ENCODE peak calls at places on chromosomes 1 and 21, in four cellular contexts. U is A549, X is K562, F is HepG2. A is an unnamed sample.

GRCh38 chr1:41456847-41457540 is 27.5 kb downstream of the EDN2 start:
- DNase-seq in F (no peak), U (no peak), X (no peak), A (no peak)

GRCh38 chr21:31366825-31367224 is 22.8 kb upstream of the TIAM1 start:
- DNase-seq in X (no peak), U (peak; percentile 4), F (no peak), A (no peak)

GRCh38 chr1:44723496-44724407 is 7.2 kb downstream of the RNU5D-1 start:
- DNase-seq in F (no peak), U (no peak), X (no peak), A (no peak)

GRCh38 chr1:201471772-201472171 is 2.8 kb upstream of the PHLDA3 start:
- DNase-seq in U (no peak), F (no peak), X (no peak), A (no peak)

GRCh38 chr1:14842891-14843290 is 244.4 kb downstream of the KAZN start:
- DNase-seq in X (no peak), U (no peak), F (no peak), A (no peak)

GRCh38 chr1:203621559-203622130 is 5.0 kb upstream of the ATP2B4 start:
- DNase-seq in U (no peak), X (no peak), F (no peak), A (no peak)

GRCh38 chr1:28122183-28122582 is 33.8 kb upstream of the EYA3 start:
- DNase-seq in X (no peak), F (no peak), U (no peak), A (no peak)

GRCh38 chr1:15116966-15117365 is 36.6 kb upstream of the TMEM51 start:
- DNase-seq in U (no peak), X (no peak), F (no peak), A (no peak)

GRCh38 chr1:165842363-165843129 is 15.1 kb downstream of the UCK2 start:
- DNase-seq in F (no peak), U (no peak), X (peak; percentile 95), A (no peak)

GRCh38 chr21:26320541-26320940 is 150.0 kb upstream of the APP start:
- DNase-seq in X (no peak), F (no peak), U (no peak), A (no peak)

GRCh38 chr1:224534731-224535130 is 81.4 kb upstream of the CNIH3 start:
- DNase-seq in F (no peak), X (no peak), U (no peak), A (no peak)

GRCh38 chr1:201552941-201553341 is 14.0 kb downstream of the NAV1 start:
- DNase-seq in F (no peak), U (no peak), X (no peak), A (no peak)

GRCh38 chr1:53520481-53520880 is 61.3 kb downstream of the DMRTB1 start:
- DNase-seq in X (no peak), F (no peak), U (no peak), A (no peak)

GRCh38 chr1:15168479-15168878 is 14.9 kb downstream of the TMEM51 start:
- DNase-seq in F (no peak), X (no peak), U (peak; percentile 86), A (no peak)

GRCh38 chr1:16441312-16441641 is 753 bp downstream of the NECAP2 start:
- DNase-seq in U (no peak), X (peak; percentile 46), F (no peak), A (no peak)

GRCh38 chr1:211601159-211601558 is 22.2 kb upstream of the SLC30A1 start:
- DNase-seq in X (no peak), F (no peak), U (no peak), A (no peak)

GRCh38 chr1:27868556-27868931 is 3.8 kb upstream of the THEMIS2 start:
- DNase-seq in F (no peak), X (peak; percentile 44), U (no peak), A (no peak)

GRCh38 chr1:9161963-9162362 is 33.1 kb upstream of the GPR157 start:
- DNase-seq in U (no peak), X (no peak), F (no peak), A (no peak)

GRCh38 chr1:214446772-214447556 is 104.4 kb downstream of the PTPN14 start:
- DNase-seq in U (peak; percentile 75), X (no peak), F (peak; percentile 85), A (peak; percentile 69)

GRCh38 chr1:36008546-36009197 is 75.2 kb upstream of the TEKT2 start:
- DNase-seq in U (peak; percentile 69), F (peak; percentile 12), X (no peak), A (no peak)

DNA sequence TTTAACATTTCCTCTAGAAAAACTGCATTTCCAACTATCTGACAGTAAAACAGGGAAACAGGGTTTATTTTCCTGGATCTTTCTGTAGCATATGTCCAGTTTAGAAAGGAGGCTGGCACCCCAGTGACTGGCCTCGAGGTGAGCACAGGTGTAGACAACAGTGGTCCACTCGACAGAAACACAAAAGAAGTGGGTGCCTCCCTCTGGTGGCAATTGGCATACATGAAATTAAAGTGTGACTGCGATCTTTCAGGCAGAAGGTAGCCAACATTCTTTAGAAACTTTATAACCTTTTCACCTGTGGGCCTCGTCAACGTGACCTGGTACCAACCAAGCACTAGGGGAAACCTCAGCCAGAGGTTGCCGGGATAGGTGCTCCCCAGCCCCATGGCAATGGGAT is 44.0 kb downstream of the PCP4 start:
- DNase-seq in F (no peak), X (peak; percentile 14), U (no peak), A (peak; percentile 28)
- TF ChIP-seq CTCF in F (no peak), X (no peak), U (no peak), A (no peak)

DNA sequence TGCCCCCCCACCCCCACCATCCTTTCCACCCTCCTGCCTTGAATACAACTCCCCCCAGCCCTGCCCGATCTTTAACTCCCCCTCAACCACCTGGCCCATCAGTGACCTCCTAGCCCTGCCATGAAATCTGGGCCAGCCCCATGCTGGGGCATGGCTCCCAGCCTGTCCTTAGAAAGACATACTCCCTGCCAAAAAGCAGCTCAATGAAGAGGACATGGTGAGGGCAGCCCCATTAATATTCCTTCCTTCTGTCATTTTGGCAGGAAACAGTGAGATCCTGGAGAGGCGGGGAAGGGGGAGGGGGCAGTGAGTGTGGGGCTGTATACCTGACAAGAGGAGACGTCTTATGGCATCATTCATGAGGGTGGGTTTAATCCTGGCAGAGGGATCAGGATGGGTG is 66.8 kb upstream of the DISP3 start:
- DNase-seq in U (no peak), F (no peak), X (no peak), A (no peak)
- TF ChIP-seq NR3C1 in U (no peak), F (no peak), X (no peak), A (no peak)

GRCh38 chr1:169288011-169288414 is 79.6 kb downstream of the NME7 start:
- DNase-seq in F (peak; percentile 2), U (peak; percentile 41), X (no peak), A (no peak)
- TF ChIP-seq CTCF in F (no peak), U (no peak), X (no peak), A (no peak)

DNA sequence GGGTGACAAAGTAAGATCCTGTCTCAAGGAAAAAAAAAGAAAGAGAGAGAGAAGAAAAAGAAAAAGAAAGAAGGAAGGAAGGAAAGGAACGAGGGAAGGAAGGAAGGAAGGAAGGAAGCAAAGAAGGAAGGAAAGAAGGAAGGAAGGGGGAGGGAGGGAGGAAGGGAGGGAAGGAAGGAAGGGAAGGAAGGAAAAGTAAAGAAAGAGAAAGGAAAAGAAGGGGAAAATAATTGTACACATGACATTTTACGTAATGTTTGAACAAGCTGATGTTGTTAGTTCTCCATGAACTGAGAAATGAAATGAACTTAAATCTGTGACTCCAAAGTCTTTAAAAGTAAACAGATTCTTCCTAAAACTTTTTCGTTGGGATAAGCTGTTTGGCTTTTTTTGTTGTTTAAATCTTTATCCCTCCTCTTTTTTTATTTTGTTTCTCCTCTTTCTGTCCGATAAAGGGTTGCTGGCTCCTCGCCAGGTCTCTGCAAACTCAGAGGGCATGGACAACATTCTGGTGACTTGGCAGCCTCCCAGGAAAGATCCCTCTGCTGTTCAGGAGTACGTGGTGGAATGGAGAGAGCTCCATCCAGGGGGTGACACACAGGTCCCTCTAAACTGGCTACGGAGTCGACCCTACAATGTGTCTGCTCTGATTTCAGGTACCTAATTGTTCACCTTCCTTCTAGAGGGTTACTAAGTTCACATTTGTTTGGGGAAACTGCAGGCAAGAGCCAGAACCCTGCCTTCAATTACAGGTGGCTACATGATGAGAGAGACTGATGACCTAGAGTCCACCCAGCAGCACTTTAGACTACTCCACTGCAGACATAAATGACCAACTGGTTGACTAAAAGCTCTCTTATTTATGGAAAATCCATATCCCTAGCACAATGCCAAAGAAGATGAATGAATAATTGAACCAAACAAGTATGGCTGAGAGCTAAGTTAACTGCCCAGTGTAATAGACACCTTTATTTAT is 60.0 kb downstream of the IL12RB2 start:
- DNase-seq in F (peak; percentile 69), U (peak; percentile 42), X (peak; percentile 73), A (no peak)
- TF ChIP-seq NR3C1 in F (no peak), U (no peak), X (no peak), A (no peak)

DNA sequence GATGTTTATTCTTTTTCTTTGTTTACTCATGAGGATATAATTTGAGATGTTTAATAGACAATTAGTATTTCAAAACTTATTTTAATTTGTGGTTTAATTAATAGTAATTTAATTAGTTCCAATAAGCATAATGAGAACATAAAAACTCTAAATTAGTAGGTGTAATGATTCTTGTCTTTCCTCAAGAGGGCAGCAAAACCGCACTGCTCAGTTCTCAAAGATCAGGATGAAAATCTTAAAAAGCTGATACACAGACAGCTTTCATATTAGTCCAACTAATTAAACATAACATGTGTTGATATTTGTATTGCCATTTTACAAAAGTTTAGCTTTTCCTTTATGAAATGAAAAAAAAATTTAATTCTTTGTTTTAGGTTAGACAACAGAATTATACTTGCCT is 106.7 kb upstream of the C21orf91 start:
- DNase-seq in U (no peak), X (peak; percentile 12), F (peak; percentile 20), A (no peak)
- TF ChIP-seq CTCF in U (no peak), X (peak; percentile 17), F (peak; percentile 25), A (no peak)

GRCh38 chr1:2313651-2314296 is 77.6 kb downstream of the MORN1 start:
- DNase-seq in X (no peak), F (no peak), U (no peak), A (no peak)

GRCh38 chr1:2312196-2312588 is 79.2 kb downstream of the MORN1 start:
- DNase-seq in F (no peak), X (no peak), U (no peak), A (no peak)

GRCh38 chr1:2310332-2311183 is 80.8 kb downstream of the MORN1 start:
- DNase-seq in U (no peak), X (no peak), F (no peak), A (no peak)

GRCh38 chr1:2312589-2313301 is 78.6 kb downstream of the MORN1 start:
- DNase-seq in X (no peak), F (no peak), U (peak; percentile 22), A (no peak)

GRCh38 chr1:2311184-2312032 is 79.9 kb downstream of the MORN1 start:
- DNase-seq in F (peak; percentile 73), U (peak; percentile 61), X (peak; percentile 79), A (peak; percentile 81)
- TF ChIP-seq NR3C1 in F (no peak), U (no peak), X (no peak), A (no peak)

GRCh38 chr1:143698016-143698415 is 273.8 kb downstream of the FAM72C start:
- DNase-seq in F (peak; percentile 15), U (peak; percentile 69), X (peak; percentile 72), A (peak; percentile 64)
- TF ChIP-seq CTCF in F (peak; percentile 66), U (peak; percentile 79), X (peak; percentile 86), A (peak; percentile 72)

GRCh38 chr1:245753807-245754206 is 599.0 kb downstream of the KIF26B start:
- DNase-seq in F (no peak), X (no peak), U (no peak), A (no peak)
- TF ChIP-seq NR3C1 in F (no peak), X (no peak), U (no peak), A (no peak)

A was measured in WTC11.